ENCODE peak calls at places on chromosomes 4 and X, in ten cellular contexts. Z is fibroblast of pulmonary artery; K is thyroid gland; W is neuronal stem cell; T is iris pigment epithelial cell; A is AG20443; C is CD4-positive, CD25-positive, alpha-beta regulatory T cell; X is CD8-positive, alpha-beta T cell; Q is lower leg skin; F is stimulated activated CD4-positive, alpha-beta T cell treated with anti-CD3 and anti-CD28 coated beads, Interleukin-2, amount 100 ng/mL, for 24 hours. P is an unnamed sample.

GRCh38 chrX:133994576-133994975 is 9.2 kb upstream of the GPC3 start:
- DNase-seq in F (no peak), A (no peak), K (no peak), C (no peak), Z (peak), Q (no peak), W (no peak), X (no peak), T (peak), P (no peak)

GRCh38 chr4:147596976-147597375 is 20.2 kb upstream of the TMEM184C start:
- DNase-seq in F (no peak), K (peak), X (no peak), W (no peak), C (no peak), A (peak), Z (peak), Q (no peak), T (peak), P (no peak)

GRCh38 chr4:20662851-20663250 is 37.4 kb upstream of the PACRGL start:
- DNase-seq in F (no peak), Q (no peak), W (no peak), X (no peak), A (no peak), Z (peak), K (no peak), T (peak), C (no peak), P (no peak)

GRCh38 chrX:130086414-130087207 is 23.7 kb downstream of the ELF4 start:
- DNase-seq in T (no peak), Z (no peak), Q (no peak), W (no peak), F (peak), A (no peak), C (peak), K (no peak), X (peak), P (peak)

GRCh38 chrX:9349572-9350259 is 115.1 kb upstream of the TBL1X start:
- DNase-seq in A (peak), X (no peak), Z (peak), K (no peak), W (no peak), T (no peak), C (no peak), Q (no peak), F (no peak), P (no peak)

GRCh38 chrX:81202413-81202794 is 502 bp downstream of the SH3BGRL start:
- DNase-seq in A (no peak), K (no peak), F (no peak), X (no peak), Z (peak), C (peak), Q (no peak), W (no peak), T (no peak), P (no peak)

GRCh38 chrX:104135677-104136076 is 21.1 kb downstream of the SLC25A53 start:
- DNase-seq in F (no peak), C (no peak), T (peak), Z (no peak), Q (no peak), W (no peak), X (no peak), K (no peak), A (no peak), P (no peak)

GRCh38 chr4:129455462-129455861 is 359.5 kb downstream of the C4orf33 start:
- DNase-seq in K (no peak), Z (no peak), A (no peak), Q (no peak), C (no peak), X (no peak), W (no peak), T (no peak), F (no peak), P (no peak)

GRCh38 chrX:1763294-1763693 is 148.4 kb downstream of the ASMT start:
- DNase-seq in W (no peak), K (no peak), A (no peak), X (no peak), F (no peak), T (no peak), Q (no peak), C (no peak), Z (no peak), P (no peak)

GRCh38 chr4:28654618-28655017 is 1794.0 kb downstream of the STIM2 start:
- DNase-seq in Z (no peak), T (peak), X (no peak), Q (no peak), C (no peak), F (no peak), A (no peak), K (no peak), W (no peak), P (no peak)

GRCh38 chr4:101089168-101089567 is 258.2 kb downstream of the PPP3CA start:
- DNase-seq in W (no peak), A (no peak), T (no peak), Q (no peak), Z (no peak), X (no peak), K (no peak), F (no peak), C (no peak), P (no peak)

GRCh38 chr4:99817310-99817885 is 771 bp downstream of the DAPP1 start:
- DNase-seq in A (no peak), W (no peak), X (no peak), T (no peak), Q (no peak), C (peak), F (no peak), Z (no peak), K (no peak), P (peak)

GRCh38 chr4:85496146-85496849 is 21.3 kb downstream of the ARHGAP24 start:
- DNase-seq in T (peak), A (peak), Z (peak), Q (no peak), K (no peak), F (no peak), X (no peak), C (no peak), W (no peak), P (no peak)

GRCh38 chr4:64829749-64830148 is 420.5 kb upstream of the TECRL start:
- DNase-seq in K (no peak), Q (no peak), Z (no peak), A (no peak), W (no peak), F (no peak), C (no peak), X (no peak), T (no peak), P (no peak)

GRCh38 chr4:84482564-84483563 is 16.2 kb downstream of the NKX6-1 start:
- DNase-seq in F (no peak), Q (no peak), C (no peak), X (no peak), W (no peak), T (peak), A (peak), Z (peak), K (no peak), P (no peak)

GRCh38 chr4:113869743-113870375 is 108.3 kb upstream of the CAMK2D start:
- DNase-seq in T (peak), C (peak), K (no peak), Z (peak), W (no peak), F (peak), A (no peak), Q (no peak), X (no peak), P (no peak)

GRCh38 chr4:109172301-109172700 is 130.2 kb downstream of the COL25A1 start:
- DNase-seq in Z (no peak), X (no peak), K (no peak), F (no peak), A (no peak), Q (no peak), T (no peak), C (no peak), W (no peak), P (no peak)

GRCh38 chrX:136867096-136867491 is 13.4 kb downstream of the RBMX start:
- DNase-seq in F (no peak), X (no peak), Q (no peak), W (no peak), Z (peak), T (peak), A (no peak), C (no peak), K (no peak), P (no peak)

GRCh38 chr4:100823066-100823992 is 305.5 kb upstream of the EMCN start:
- DNase-seq in K (no peak), F (no peak), Z (peak), T (peak), C (peak), A (no peak), W (no peak), Q (no peak), X (no peak), P (no peak)

GRCh38 chr4:67575889-67576329 is 17.4 kb downstream of the STAP1 start:
- DNase-seq in K (no peak), T (no peak), F (no peak), W (no peak), X (no peak), C (no peak), A (no peak), Z (no peak), Q (no peak), P (no peak)

GRCh38 chrX:136879001-136879667 is 1.4 kb downstream of the RBMX start:
- DNase-seq in W (no peak), T (peak), Z (peak), C (peak), Q (no peak), A (no peak), X (no peak), F (no peak), K (no peak), P (no peak)

GRCh38 chr4:173990126-173990878 is 293.2 kb downstream of the FBXO8 start:
- DNase-seq in K (no peak), Z (peak), X (no peak), A (peak), W (peak), Q (no peak), C (no peak), F (no peak), T (peak), P (no peak)

GRCh38 chr4:48831532-48832015 is 686 bp downstream of the OCIAD1 start:
- DNase-seq in T (peak), Z (peak), K (no peak), X (no peak), Q (no peak), W (no peak), A (no peak), C (no peak), F (no peak), P (no peak)

GRCh38 chr4:98928131-98928504 is 815 bp downstream of the EIF4E start:
- DNase-seq in Q (peak), A (peak), F (peak), K (peak), Z (peak), T (peak), C (peak), W (peak), X (peak), P (peak)

GRCh38 chrX:13338985-13339384 is 19.1 kb upstream of the ATXN3L start:
- DNase-seq in Z (no peak), A (peak), Q (no peak), T (no peak), X (no peak), W (no peak), F (no peak), K (no peak), C (no peak), P (no peak)

GRCh38 chr4:23006756-23007155 is 314.0 kb downstream of the GBA3 start:
- DNase-seq in F (no peak), Q (no peak), C (no peak), A (peak), Z (peak), K (no peak), X (no peak), W (no peak), T (peak), P (no peak)

GRCh38 chr4:40305329-40306193 is 29.6 kb upstream of the CHRNA9 start:
- DNase-seq in Q (no peak), W (no peak), Z (no peak), X (peak), C (peak), F (peak), T (no peak), K (no peak), A (no peak), P (no peak)

GRCh38 chr4:183403486-183403885 is 41.0 kb upstream of the CDKN2AIP start:
- DNase-seq in C (no peak), X (no peak), F (no peak), Q (no peak), T (peak), K (no peak), Z (peak), W (no peak), A (no peak), P (no peak)

GRCh38 chr4:62292911-62293310 is 1092.8 kb downstream of the ADGRL3 start:
- DNase-seq in T (no peak), K (no peak), A (no peak), C (no peak), W (no peak), Z (no peak), X (no peak), F (no peak), Q (no peak), P (no peak)

GRCh38 chr4:187139116-187139515 is 415.5 kb upstream of the FAT1 start:
- DNase-seq in T (no peak), C (no peak), Q (no peak), Z (no peak), F (no peak), A (no peak), X (no peak), K (no peak), W (no peak), P (no peak)

GRCh38 chrX:68842781-68843581 is 14.2 kb downstream of the EFNB1 start:
- DNase-seq in A (no peak), Z (no peak), T (peak), Q (no peak), W (no peak), X (no peak), K (peak), F (no peak), C (no peak), P (no peak)

GRCh38 chrX:142244568-142244967 is 39.5 kb upstream of the MAGEC2 start:
- DNase-seq in K (no peak), Z (no peak), F (no peak), X (no peak), T (no peak), Q (no peak), W (no peak), C (no peak), A (no peak), P (no peak)